ENCODE peak calls at places on chromosomes 5 and 9, in eight cellular contexts. One of them, this sample, is unnamed.

GRCh38 chr5:40150896-40151295 is 528.8 kb upstream of the PTGER4 start:
- DNase-seq in left kidney: no peak
- DNase-seq in GM12891: no peak
- DNase-seq in mucosa of gallbladder: no peak
- DNase-seq in activated T-helper 1 cell treated with anti-CD3 and anti-CD28 coated beads, Interleukin-2, amount 50 U/mL, for 16 hours: no peak
- DNase-seq in NCI-H1694 treated with DMSO at 0.1 percent for 48 hours: no peak
- DNase-seq in GM04503: no peak
- DNase-seq in choroid plexus epithelial cell: peak; percentile 17
- DNase-seq in this sample: no peak

GRCh38 chr5:153891394-153891793 is 147.3 kb downstream of the FAM114A2 start:
- DNase-seq in left kidney: peak; percentile 36
- DNase-seq in GM12891: no peak
- DNase-seq in mucosa of gallbladder: no peak
- DNase-seq in activated T-helper 1 cell treated with anti-CD3 and anti-CD28 coated beads, Interleukin-2, amount 50 U/mL, for 16 hours: no peak
- DNase-seq in NCI-H1694 treated with DMSO at 0.1 percent for 48 hours: no peak
- DNase-seq in GM04503: no peak
- DNase-seq in choroid plexus epithelial cell: no peak
- DNase-seq in this sample: no peak

GRCh38 chr9:33791117-33791516 is 4.2 kb upstream of the PRSS3 start:
- DNase-seq in left kidney: no peak
- DNase-seq in GM12891: no peak
- DNase-seq in mucosa of gallbladder: no peak
- DNase-seq in activated T-helper 1 cell treated with anti-CD3 and anti-CD28 coated beads, Interleukin-2, amount 50 U/mL, for 16 hours: no peak
- DNase-seq in NCI-H1694 treated with DMSO at 0.1 percent for 48 hours: no peak
- DNase-seq in GM04503: no peak
- DNase-seq in choroid plexus epithelial cell: peak; percentile 58
- DNase-seq in this sample: no peak

GRCh38 chr9:124341455-124342170 is 73.6 kb downstream of the PSMB7 start:
- DNase-seq in left kidney: no peak
- DNase-seq in GM12891: no peak
- DNase-seq in mucosa of gallbladder: no peak
- DNase-seq in activated T-helper 1 cell treated with anti-CD3 and anti-CD28 coated beads, Interleukin-2, amount 50 U/mL, for 16 hours: no peak
- DNase-seq in NCI-H1694 treated with DMSO at 0.1 percent for 48 hours: no peak
- DNase-seq in GM04503: no peak
- DNase-seq in choroid plexus epithelial cell: no peak
- DNase-seq in this sample: no peak

GRCh38 chr5:55982957-55983381 is 11.8 kb downstream of the IL6ST start:
- DNase-seq in left kidney: peak; percentile 28
- DNase-seq in GM12891: no peak
- DNase-seq in mucosa of gallbladder: no peak
- DNase-seq in activated T-helper 1 cell treated with anti-CD3 and anti-CD28 coated beads, Interleukin-2, amount 50 U/mL, for 16 hours: no peak
- DNase-seq in NCI-H1694 treated with DMSO at 0.1 percent for 48 hours: no peak
- DNase-seq in GM04503: no peak
- DNase-seq in choroid plexus epithelial cell: peak; percentile 35
- DNase-seq in this sample: no peak

GRCh38 chr5:112154940-112155686 is 264.0 kb downstream of the EPB41L4A start:
- DNase-seq in left kidney: no peak
- DNase-seq in GM12891: no peak
- DNase-seq in mucosa of gallbladder: no peak
- DNase-seq in activated T-helper 1 cell treated with anti-CD3 and anti-CD28 coated beads, Interleukin-2, amount 50 U/mL, for 16 hours: no peak
- DNase-seq in NCI-H1694 treated with DMSO at 0.1 percent for 48 hours: no peak
- DNase-seq in GM04503: no peak
- DNase-seq in choroid plexus epithelial cell: no peak
- DNase-seq in this sample: no peak

GRCh38 chr9:132020272-132020671 is 59.4 kb downstream of the MED27 start:
- DNase-seq in left kidney: no peak
- DNase-seq in GM12891: no peak
- DNase-seq in mucosa of gallbladder: no peak
- DNase-seq in activated T-helper 1 cell treated with anti-CD3 and anti-CD28 coated beads, Interleukin-2, amount 50 U/mL, for 16 hours: no peak
- DNase-seq in NCI-H1694 treated with DMSO at 0.1 percent for 48 hours: no peak
- DNase-seq in GM04503: no peak
- DNase-seq in choroid plexus epithelial cell: no peak
- DNase-seq in this sample: no peak

GRCh38 chr5:102893942-102894341 is 138.8 kb downstream of the PAM start:
- DNase-seq in left kidney: peak; percentile 15
- DNase-seq in GM12891: no peak
- DNase-seq in mucosa of gallbladder: no peak
- DNase-seq in activated T-helper 1 cell treated with anti-CD3 and anti-CD28 coated beads, Interleukin-2, amount 50 U/mL, for 16 hours: no peak
- DNase-seq in NCI-H1694 treated with DMSO at 0.1 percent for 48 hours: no peak
- DNase-seq in GM04503: no peak
- DNase-seq in choroid plexus epithelial cell: no peak
- DNase-seq in this sample: no peak

GRCh38 chr5:172689801-172690200 is 48.7 kb downstream of the NEURL1B start:
- DNase-seq in left kidney: no peak
- DNase-seq in GM12891: no peak
- DNase-seq in mucosa of gallbladder: no peak
- DNase-seq in activated T-helper 1 cell treated with anti-CD3 and anti-CD28 coated beads, Interleukin-2, amount 50 U/mL, for 16 hours: no peak
- DNase-seq in NCI-H1694 treated with DMSO at 0.1 percent for 48 hours: no peak
- DNase-seq in GM04503: no peak
- DNase-seq in choroid plexus epithelial cell: no peak
- DNase-seq in this sample: no peak

GRCh38 chr5:177555665-177556064 is 1.3 kb upstream of the FAM193B start:
- DNase-seq in left kidney: no peak
- DNase-seq in GM12891: no peak
- DNase-seq in mucosa of gallbladder: no peak
- DNase-seq in activated T-helper 1 cell treated with anti-CD3 and anti-CD28 coated beads, Interleukin-2, amount 50 U/mL, for 16 hours: no peak
- DNase-seq in NCI-H1694 treated with DMSO at 0.1 percent for 48 hours: no peak
- DNase-seq in GM04503: no peak
- DNase-seq in choroid plexus epithelial cell: no peak
- DNase-seq in this sample: no peak

GRCh38 chr9:108860354-108860753 is 1.7 kb upstream of the ACTL7A start:
- DNase-seq in left kidney: no peak
- DNase-seq in GM12891: no peak
- DNase-seq in mucosa of gallbladder: no peak
- DNase-seq in activated T-helper 1 cell treated with anti-CD3 and anti-CD28 coated beads, Interleukin-2, amount 50 U/mL, for 16 hours: no peak
- DNase-seq in NCI-H1694 treated with DMSO at 0.1 percent for 48 hours: no peak
- DNase-seq in GM04503: no peak
- DNase-seq in choroid plexus epithelial cell: peak; percentile 48
- DNase-seq in this sample: no peak

GRCh38 chr5:160772854-160773253 is 79.2 kb downstream of the ATP10B start:
- DNase-seq in left kidney: no peak
- DNase-seq in GM12891: no peak
- DNase-seq in mucosa of gallbladder: no peak
- DNase-seq in activated T-helper 1 cell treated with anti-CD3 and anti-CD28 coated beads, Interleukin-2, amount 50 U/mL, for 16 hours: no peak
- DNase-seq in NCI-H1694 treated with DMSO at 0.1 percent for 48 hours: no peak
- DNase-seq in GM04503: no peak
- DNase-seq in choroid plexus epithelial cell: no peak
- DNase-seq in this sample: no peak

GRCh38 chr5:157902440-157903116 is 43.6 kb upstream of the CLINT1 start:
- DNase-seq in left kidney: no peak
- DNase-seq in GM12891: no peak
- DNase-seq in mucosa of gallbladder: no peak
- DNase-seq in activated T-helper 1 cell treated with anti-CD3 and anti-CD28 coated beads, Interleukin-2, amount 50 U/mL, for 16 hours: no peak
- DNase-seq in NCI-H1694 treated with DMSO at 0.1 percent for 48 hours: no peak
- DNase-seq in GM04503: no peak
- DNase-seq in choroid plexus epithelial cell: no peak
- DNase-seq in this sample: no peak

GRCh38 chr5:77356740-77357139 is 135.4 kb downstream of the WDR41 start:
- DNase-seq in left kidney: no peak
- DNase-seq in GM12891: peak; percentile 24
- DNase-seq in mucosa of gallbladder: no peak
- DNase-seq in activated T-helper 1 cell treated with anti-CD3 and anti-CD28 coated beads, Interleukin-2, amount 50 U/mL, for 16 hours: no peak
- DNase-seq in NCI-H1694 treated with DMSO at 0.1 percent for 48 hours: no peak
- DNase-seq in GM04503: peak; percentile 14
- DNase-seq in choroid plexus epithelial cell: peak; percentile 51
- DNase-seq in this sample: no peak

GRCh38 chr9:76394896-76395244 is 644 bp upstream of the RFK start:
- DNase-seq in left kidney: peak; percentile 83
- DNase-seq in GM12891: peak; percentile 16
- DNase-seq in mucosa of gallbladder: peak; percentile 52
- DNase-seq in activated T-helper 1 cell treated with anti-CD3 and anti-CD28 coated beads, Interleukin-2, amount 50 U/mL, for 16 hours: peak; percentile 11
- DNase-seq in NCI-H1694 treated with DMSO at 0.1 percent for 48 hours: peak; percentile 17
- DNase-seq in GM04503: no peak
- DNase-seq in choroid plexus epithelial cell: no peak
- DNase-seq in this sample: no peak

GRCh38 chr5:148963679-148964078 is 99.2 kb downstream of the SH3TC2 start:
- DNase-seq in left kidney: no peak
- DNase-seq in GM12891: no peak
- DNase-seq in mucosa of gallbladder: no peak
- DNase-seq in activated T-helper 1 cell treated with anti-CD3 and anti-CD28 coated beads, Interleukin-2, amount 50 U/mL, for 16 hours: no peak
- DNase-seq in NCI-H1694 treated with DMSO at 0.1 percent for 48 hours: no peak
- DNase-seq in GM04503: no peak
- DNase-seq in choroid plexus epithelial cell: no peak
- DNase-seq in this sample: no peak

GRCh38 chr5:54093081-54093492 is 217.3 kb downstream of the ARL15 start:
- DNase-seq in left kidney: no peak
- DNase-seq in GM12891: no peak
- DNase-seq in mucosa of gallbladder: no peak
- DNase-seq in activated T-helper 1 cell treated with anti-CD3 and anti-CD28 coated beads, Interleukin-2, amount 50 U/mL, for 16 hours: no peak
- DNase-seq in NCI-H1694 treated with DMSO at 0.1 percent for 48 hours: peak; percentile 45
- DNase-seq in GM04503: no peak
- DNase-seq in choroid plexus epithelial cell: no peak
- DNase-seq in this sample: no peak

GRCh38 chr5:171579849-171580505 is 160.5 kb downstream of the FGF18 start:
- DNase-seq in left kidney: peak; percentile 35
- DNase-seq in GM12891: no peak
- DNase-seq in mucosa of gallbladder: no peak
- DNase-seq in activated T-helper 1 cell treated with anti-CD3 and anti-CD28 coated beads, Interleukin-2, amount 50 U/mL, for 16 hours: no peak
- DNase-seq in NCI-H1694 treated with DMSO at 0.1 percent for 48 hours: no peak
- DNase-seq in GM04503: no peak
- DNase-seq in choroid plexus epithelial cell: no peak
- DNase-seq in this sample: no peak

GRCh38 chr9:87212563-87213154 is 265.4 kb upstream of the GAS1 start:
- DNase-seq in left kidney: peak; percentile 56
- DNase-seq in GM12891: no peak
- DNase-seq in mucosa of gallbladder: no peak
- DNase-seq in activated T-helper 1 cell treated with anti-CD3 and anti-CD28 coated beads, Interleukin-2, amount 50 U/mL, for 16 hours: no peak
- DNase-seq in NCI-H1694 treated with DMSO at 0.1 percent for 48 hours: no peak
- DNase-seq in GM04503: no peak
- DNase-seq in choroid plexus epithelial cell: peak; percentile 52
- DNase-seq in this sample: no peak

GRCh38 chr5:149310947-149311675 is 34.2 kb upstream of the GRPEL2 start:
- DNase-seq in left kidney: peak; percentile 93
- DNase-seq in GM12891: no peak
- DNase-seq in mucosa of gallbladder: no peak
- DNase-seq in activated T-helper 1 cell treated with anti-CD3 and anti-CD28 coated beads, Interleukin-2, amount 50 U/mL, for 16 hours: no peak
- DNase-seq in NCI-H1694 treated with DMSO at 0.1 percent for 48 hours: no peak
- DNase-seq in GM04503: no peak
- DNase-seq in choroid plexus epithelial cell: peak; percentile 89
- DNase-seq in this sample: no peak

GRCh38 chr9:69758001-69758730 is 1.6 kb downstream of the PTAR1 start:
- DNase-seq in left kidney: peak; percentile 44
- DNase-seq in GM12891: no peak
- DNase-seq in mucosa of gallbladder: no peak
- DNase-seq in activated T-helper 1 cell treated with anti-CD3 and anti-CD28 coated beads, Interleukin-2, amount 50 U/mL, for 16 hours: no peak
- DNase-seq in NCI-H1694 treated with DMSO at 0.1 percent for 48 hours: no peak
- DNase-seq in GM04503: no peak
- DNase-seq in choroid plexus epithelial cell: peak; percentile 59
- DNase-seq in this sample: no peak

GRCh38 chr9:127139071-127139731 is 16.8 kb upstream of the ANGPTL2 start:
- DNase-seq in left kidney: no peak
- DNase-seq in GM12891: no peak
- DNase-seq in mucosa of gallbladder: no peak
- DNase-seq in activated T-helper 1 cell treated with anti-CD3 and anti-CD28 coated beads, Interleukin-2, amount 50 U/mL, for 16 hours: no peak
- DNase-seq in NCI-H1694 treated with DMSO at 0.1 percent for 48 hours: no peak
- DNase-seq in GM04503: no peak
- DNase-seq in choroid plexus epithelial cell: no peak
- DNase-seq in this sample: no peak

GRCh38 chr5:173093597-173093996 is 37.4 kb downstream of the CREBRF start:
- DNase-seq in left kidney: no peak
- DNase-seq in GM12891: no peak
- DNase-seq in mucosa of gallbladder: no peak
- DNase-seq in activated T-helper 1 cell treated with anti-CD3 and anti-CD28 coated beads, Interleukin-2, amount 50 U/mL, for 16 hours: no peak
- DNase-seq in NCI-H1694 treated with DMSO at 0.1 percent for 48 hours: no peak
- DNase-seq in GM04503: no peak
- DNase-seq in choroid plexus epithelial cell: no peak
- DNase-seq in this sample: no peak

GRCh38 chr9:87517732-87518131 is 20.1 kb downstream of the DAPK1 start:
- DNase-seq in left kidney: no peak
- DNase-seq in GM12891: no peak
- DNase-seq in mucosa of gallbladder: no peak
- DNase-seq in activated T-helper 1 cell treated with anti-CD3 and anti-CD28 coated beads, Interleukin-2, amount 50 U/mL, for 16 hours: no peak
- DNase-seq in NCI-H1694 treated with DMSO at 0.1 percent for 48 hours: no peak
- DNase-seq in GM04503: no peak
- DNase-seq in choroid plexus epithelial cell: no peak
- DNase-seq in this sample: no peak

GRCh38 chr9:108547736-108548135 is 308.1 kb downstream of the ACTL7B start:
- DNase-seq in left kidney: no peak
- DNase-seq in GM12891: no peak
- DNase-seq in mucosa of gallbladder: no peak
- DNase-seq in activated T-helper 1 cell treated with anti-CD3 and anti-CD28 coated beads, Interleukin-2, amount 50 U/mL, for 16 hours: no peak
- DNase-seq in NCI-H1694 treated with DMSO at 0.1 percent for 48 hours: no peak
- DNase-seq in GM04503: no peak
- DNase-seq in choroid plexus epithelial cell: no peak
- DNase-seq in this sample: no peak

GRCh38 chr5:157280927-157281326 is 15.0 kb downstream of the CYFIP2 start:
- DNase-seq in left kidney: no peak
- DNase-seq in GM12891: no peak
- DNase-seq in mucosa of gallbladder: no peak
- DNase-seq in activated T-helper 1 cell treated with anti-CD3 and anti-CD28 coated beads, Interleukin-2, amount 50 U/mL, for 16 hours: no peak
- DNase-seq in NCI-H1694 treated with DMSO at 0.1 percent for 48 hours: no peak
- DNase-seq in GM04503: peak; percentile 37
- DNase-seq in choroid plexus epithelial cell: no peak
- DNase-seq in this sample: no peak

This sample was measured in DMS 273 treated with DMSO at 0.1 percent for 48 hours.